ENCODE peak calls at places on chromosomes 5 and 9, in eight cellular contexts. U is PC-3; I is CD8-positive, alpha-beta memory T cell; P is heart left ventricle; A is fibroblast of lung; Q is pancreas; T is sigmoid colon; X is colonic mucosa. Y is an unnamed sample. For H3K4me1 and H3K36me3, the result is how much of the 10 kb centered on the place peaks cover.

GRCh38 chr5:76290321-76290757 is 112.7 kb upstream of the IQGAP2 start:
- DNase-seq in U (peak), I (no peak), P (no peak), A (no peak), Q (peak), T (no peak), X (no peak), Y (peak)

GRCh38 chr5:135055385-135055784 is 21.4 kb upstream of the PITX1 start:
- DNase-seq in U (no peak), I (no peak), P (peak), A (no peak), Q (no peak), T (no peak), X (no peak), Y (no peak)

GRCh38 chr9:15423328-15423985 is 781 bp downstream of the SNAPC3 start:
- DNase-seq in U (peak), I (no peak), P (no peak), A (peak), Q (no peak), T (no peak), X (peak), Y (no peak)

GRCh38 chr5:137649228-137649890 is 86.5 kb downstream of the KLHL3 start:
- DNase-seq in U (no peak), I (no peak), P (no peak), A (peak), Q (no peak), T (no peak), X (no peak), Y (no peak)

GRCh38 chr5:10735569-10736255 is 25.3 kb downstream of the DAP start:
- DNase-seq in U (no peak), I (no peak), P (no peak), A (no peak), Q (no peak), T (no peak), X (no peak), Y (no peak)

GRCh38 chr5:128536229-128536860 is 1.7 kb downstream of the FBN2 start:
- DNase-seq in U (no peak), I (no peak), P (no peak), A (peak), Q (no peak), T (no peak), X (no peak), Y (no peak)

GRCh38 chr5:168408561-168409321 is 77.5 kb upstream of the RARS1 start:
- DNase-seq in U (no peak), I (no peak), P (no peak), A (peak), Q (no peak), T (no peak), X (no peak), Y (no peak)

GRCh38 chr9:112112941-112113399 is 62.1 kb downstream of the SUSD1 start:
- DNase-seq in U (peak), I (no peak), P (no peak), A (peak), Q (peak), T (no peak), X (peak), Y (peak)

GRCh38 chr5:160619381-160619780 is 197.7 kb downstream of the PTTG1 start:
- DNase-seq in U (no peak), I (no peak), P (no peak), A (no peak), Q (no peak), T (no peak), X (no peak), Y (no peak)

GRCh38 chr9:112401175-112401815 is 21.4 kb downstream of the HSDL2 start:
- DNase-seq in U (no peak), I (no peak), P (no peak), A (no peak), Q (no peak), T (no peak), X (no peak), Y (no peak)

GRCh38 chr9:131627846-131628820 is 82.8 kb downstream of the PRRT1B start:
- DNase-seq in U (no peak), I (peak), P (peak), A (peak), Q (peak), T (no peak), X (peak), Y (no peak)

GRCh38 chr5:39024005-39024404 is 50.2 kb downstream of the RICTOR start:
- DNase-seq in U (no peak), I (no peak), P (peak), A (no peak), Q (no peak), T (no peak), X (no peak), Y (no peak)

GRCh38 chr5:143233020-143233419 is 170.5 kb downstream of the NR3C1 start:
- DNase-seq in U (no peak), I (no peak), P (no peak), A (peak), Q (no peak), T (peak), X (no peak), Y (no peak)

GRCh38 chr9:127248241-127248640 is 16.3 kb upstream of the GARNL3 start:
- DNase-seq in U (no peak), I (no peak), P (no peak), A (no peak), Q (no peak), T (no peak), X (no peak), Y (no peak)

GRCh38 chr5:132342291-132343180 is 27.0 kb upstream of the SLC22A5 start:
- DNase-seq in U (no peak), I (no peak), P (no peak), A (no peak), Q (no peak), T (no peak), X (no peak), Y (no peak)

GRCh38 chr5:160442824-160443431 is 21.3 kb downstream of the PTTG1 start:
- DNase-seq in U (no peak), I (no peak), P (no peak), A (no peak), Q (no peak), T (no peak), X (no peak), Y (no peak)

GRCh38 chr9:113309204-113309813 is 6.1 kb upstream of the RNF183 start:
- DNase-seq in U (peak), I (no peak), P (no peak), A (peak), Q (no peak), T (no peak), X (peak), Y (no peak)

GRCh38 chr5:52043137-52043536 is 659.9 kb downstream of the ISL1 start:
- DNase-seq in U (no peak), I (no peak), P (no peak), A (no peak), Q (no peak), T (no peak), X (no peak), Y (no peak)

GRCh38 chr5:59190746-59191145 is 607.9 kb downstream of the RAB3C start:
- DNase-seq in U (no peak), I (no peak), P (no peak), A (no peak), Q (no peak), T (no peak), X (no peak), Y (no peak)

GRCh38 chr5:131193106-131193505 is 22.4 kb downstream of the LYRM7 start:
- DNase-seq in U (no peak), I (no peak), P (no peak), A (no peak), Q (no peak), T (no peak), X (no peak), Y (no peak)

GRCh38 chr9:136140966-136141365 is 22.3 kb upstream of the TMEM250 start:
- DNase-seq in U (no peak), I (no peak), P (no peak), A (peak), Q (no peak), T (no peak), X (no peak), Y (no peak)

GRCh38 chr5:149210229-149210628 is 61.4 kb upstream of the AFAP1L1 start:
- DNase-seq in U (no peak), I (no peak), P (no peak), A (peak), Q (no peak), T (no peak), X (no peak), Y (no peak)

GRCh38 chr5:31937703-31938102 is 236.4 kb downstream of the GOLPH3 start:
- DNase-seq in U (no peak), I (no peak), P (no peak), A (no peak), Q (no peak), T (no peak), X (no peak), Y (no peak)

GRCh38 chr9:5953743-5954707 is 61.4 kb downstream of the RANBP6 start:
- DNase-seq in U (peak), I (no peak), P (no peak), A (peak), Q (no peak), T (no peak), X (no peak), Y (no peak)

GRCh38 chr9:91261417-91261816 is 100.3 kb downstream of the AUH start:
- DNase-seq in U (no peak), I (no peak), P (no peak), A (no peak), Q (no peak), T (no peak), X (no peak), Y (no peak)
- H3K27ac ChIP-seq in U (no peak), I (no peak), P (no peak), A (no peak), Q (no peak), T (no peak), X (no peak), Y (no peak)

DNA sequence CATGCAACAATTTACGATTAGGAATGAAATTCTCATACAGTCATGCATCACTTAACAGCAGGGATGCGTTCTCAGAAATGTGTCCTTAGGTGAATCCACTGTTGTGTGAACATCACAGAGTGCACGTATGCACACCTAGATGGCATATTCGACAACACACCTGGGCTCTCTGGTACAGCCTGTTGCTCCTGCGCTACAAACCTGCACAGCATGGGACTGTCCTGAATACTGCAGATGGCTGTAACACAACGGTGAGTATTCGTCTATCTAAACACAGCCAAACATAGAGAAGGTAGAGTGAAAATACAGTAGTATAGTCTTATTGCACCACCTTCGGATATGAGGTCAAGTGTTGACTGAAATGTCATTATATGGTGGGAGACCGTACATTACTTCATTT is 44.0 kb upstream of the LCP2 start:
- DNase-seq in U (no peak), I (no peak), P (no peak), A (no peak), Q (no peak), T (no peak), X (no peak), Y (no peak)
- H3K4me1 ChIP-seq in U (under half), I (under half), P (under half), A (under half), Q (under half), T (under half), X (under half), Y (under half)

GRCh38 chr5:1805326-1805725 is 4.1 kb downstream of the NDUFS6 start:
- DNase-seq in U (no peak), I (no peak), P (no peak), A (no peak), Q (no peak), T (no peak), X (no peak), Y (no peak)

GRCh38 chr5:1801954-1802295 is 718 bp downstream of the NDUFS6 start:
- DNase-seq in U (peak), I (no peak), P (no peak), A (no peak), Q (no peak), T (no peak), X (peak), Y (no peak)

GRCh38 chr5:1804001-1804690 is 2.9 kb downstream of the NDUFS6 start:
- DNase-seq in U (no peak), I (no peak), P (peak), A (no peak), Q (no peak), T (no peak), X (no peak), Y (no peak)

GRCh38 chr5:1801061-1801953 is at the start of gene NDUFS6:
- DNase-seq in U (peak), I (peak), P (peak), A (peak), Q (peak), T (peak), X (peak), Y (no peak)

GRCh38 chr5:1803192-1803591 is 2.0 kb downstream of the NDUFS6 start:
- DNase-seq in U (no peak), I (no peak), P (no peak), A (no peak), Q (no peak), T (no peak), X (no peak), Y (no peak)
- H3K36me3 ChIP-seq in U (half or more), I (under half), P (under half), A (under half), Q (under half), T (under half), X (under half), Y (under half)

GRCh38 chr9:133876836-133877235 is 115.3 kb downstream of the VAV2 start:
- DNase-seq in U (no peak), I (no peak), P (no peak), A (no peak), Q (no peak), T (no peak), X (no peak), Y (no peak)

GRCh38 chr9:133877327-133877726 is 114.8 kb downstream of the VAV2 start:
- DNase-seq in U (no peak), I (no peak), P (no peak), A (no peak), Q (no peak), T (no peak), X (no peak), Y (no peak)

GRCh38 chr9:133876144-133876543 is 116.0 kb downstream of the VAV2 start:
- DNase-seq in U (no peak), I (no peak), P (no peak), A (no peak), Q (no peak), T (no peak), X (peak), Y (peak)

GRCh38 chr9:133878402-133878801 is 113.7 kb downstream of the VAV2 start:
- DNase-seq in U (no peak), I (no peak), P (no peak), A (no peak), Q (no peak), T (no peak), X (no peak), Y (no peak)

GRCh38 chr9:133877967-133878366 is 114.2 kb downstream of the VAV2 start:
- DNase-seq in U (no peak), I (no peak), P (no peak), A (no peak), Q (no peak), T (no peak), X (no peak), Y (no peak)
- H3K27ac ChIP-seq in U (no peak), I (no peak), P (no peak), A (no peak), Q (no peak), T (no peak), X (no peak), Y (no peak)

DNA sequence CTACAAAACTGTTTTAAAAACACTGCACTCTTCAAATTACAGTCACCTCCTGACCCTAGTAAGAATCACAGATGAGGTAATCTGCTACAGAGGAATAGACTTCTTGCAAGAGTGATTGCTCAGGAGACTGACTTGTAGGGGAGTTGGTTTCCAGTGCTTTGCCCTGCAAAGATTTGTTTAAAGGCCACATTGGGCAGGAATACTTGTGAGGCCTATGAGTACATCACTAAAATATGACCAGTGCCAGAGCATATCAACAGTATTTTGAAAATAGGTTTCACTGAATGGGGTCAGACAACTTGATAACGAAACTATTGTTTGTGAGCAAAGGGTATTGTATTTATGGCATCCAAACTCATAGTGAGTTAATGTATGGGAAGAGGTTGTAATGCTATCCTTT is 21.5 kb upstream of the CTNND2 start:
- DNase-seq in U (no peak), I (no peak), P (no peak), A (no peak), Q (no peak), T (no peak), X (no peak), Y (no peak)
- H3K4me1 ChIP-seq in U (under half), I (under half), P (under half), A (under half), Q (under half), T (under half), X (under half), Y (under half)